ENCODE peak calls at places on chromosomes 11 and 22, in ten cellular contexts. One of them, this sample, is unnamed.

GRCh38 chr11:59097113-59097708 is 9.8 kb upstream of the FAM111B start:
- DNase-seq in sigmoid colon: peak; percentile 72
- DNase-seq in esophagus muscularis mucosa: no peak
- DNase-seq in stomach: peak; percentile 71
- DNase-seq in H1: no peak
- DNase-seq in Panc1: no peak
- DNase-seq in spleen: peak; percentile 79
- DNase-seq in transverse colon: peak; percentile 75
- DNase-seq in endothelial cell of umbilical vein: peak; percentile 64
- DNase-seq in HL-60: no peak
- DNase-seq in this sample: no peak

GRCh38 chr22:23438216-23438615 is 141.9 kb downstream of the IGLL1 start:
- DNase-seq in transverse colon: no peak
- DNase-seq in HL-60: no peak
- DNase-seq in stomach: peak; percentile 17
- DNase-seq in sigmoid colon: no peak
- DNase-seq in H1: no peak
- DNase-seq in esophagus muscularis mucosa: no peak
- DNase-seq in spleen: no peak
- DNase-seq in endothelial cell of umbilical vein: no peak
- DNase-seq in Panc1: no peak
- DNase-seq in this sample: no peak

GRCh38 chr11:74849525-74850391 is 99.1 kb downstream of the XRRA1 start:
- DNase-seq in esophagus muscularis mucosa: peak; percentile 70
- DNase-seq in H1: peak; percentile 65
- DNase-seq in endothelial cell of umbilical vein: no peak
- DNase-seq in spleen: no peak
- DNase-seq in transverse colon: no peak
- DNase-seq in HL-60: no peak
- DNase-seq in Panc1: no peak
- DNase-seq in sigmoid colon: no peak
- DNase-seq in stomach: no peak
- DNase-seq in this sample: no peak

GRCh38 chr11:61516675-61517516 is 8.3 kb downstream of the LRRC10B start:
- DNase-seq in endothelial cell of umbilical vein: peak; percentile 42
- DNase-seq in spleen: peak; percentile 83
- DNase-seq in esophagus muscularis mucosa: no peak
- DNase-seq in transverse colon: no peak
- DNase-seq in HL-60: no peak
- DNase-seq in stomach: peak; percentile 35
- DNase-seq in H1: no peak
- DNase-seq in sigmoid colon: no peak
- DNase-seq in Panc1: peak; percentile 24
- DNase-seq in this sample: peak; percentile 92

GRCh38 chr11:115926090-115926489 is 421.9 kb upstream of the CADM1 start:
- DNase-seq in H1: no peak
- DNase-seq in Panc1: no peak
- DNase-seq in stomach: no peak
- DNase-seq in transverse colon: no peak
- DNase-seq in esophagus muscularis mucosa: no peak
- DNase-seq in endothelial cell of umbilical vein: no peak
- DNase-seq in sigmoid colon: no peak
- DNase-seq in spleen: no peak
- DNase-seq in HL-60: no peak
- DNase-seq in this sample: no peak

GRCh38 chr11:69947059-69947771 is 128.0 kb upstream of the FGF3 start:
- DNase-seq in spleen: peak; percentile 17
- DNase-seq in esophagus muscularis mucosa: no peak
- DNase-seq in Panc1: no peak
- DNase-seq in HL-60: no peak
- DNase-seq in H1: no peak
- DNase-seq in sigmoid colon: no peak
- DNase-seq in stomach: no peak
- DNase-seq in transverse colon: no peak
- DNase-seq in endothelial cell of umbilical vein: no peak
- DNase-seq in this sample: no peak

GRCh38 chr22:23098718-23099524 is 28.6 kb downstream of the GNAZ start:
- DNase-seq in esophagus muscularis mucosa: no peak
- DNase-seq in sigmoid colon: peak; percentile 87
- DNase-seq in stomach: peak; percentile 85
- DNase-seq in HL-60: no peak
- DNase-seq in H1: no peak
- DNase-seq in transverse colon: peak; percentile 56
- DNase-seq in spleen: no peak
- DNase-seq in Panc1: no peak
- DNase-seq in endothelial cell of umbilical vein: peak; percentile 25
- DNase-seq in this sample: no peak

GRCh38 chr11:115164774-115165173 is 339.4 kb downstream of the CADM1 start:
- DNase-seq in Panc1: no peak
- DNase-seq in endothelial cell of umbilical vein: no peak
- DNase-seq in spleen: no peak
- DNase-seq in esophagus muscularis mucosa: no peak
- DNase-seq in stomach: no peak
- DNase-seq in HL-60: no peak
- DNase-seq in H1: peak; percentile 64
- DNase-seq in transverse colon: no peak
- DNase-seq in sigmoid colon: no peak
- DNase-seq in this sample: no peak

GRCh38 chr11:131297441-131297840 is 73.0 kb upstream of the NTM start:
- DNase-seq in Panc1: no peak
- DNase-seq in endothelial cell of umbilical vein: no peak
- DNase-seq in stomach: no peak
- DNase-seq in transverse colon: no peak
- DNase-seq in spleen: no peak
- DNase-seq in sigmoid colon: no peak
- DNase-seq in HL-60: no peak
- DNase-seq in H1: no peak
- DNase-seq in esophagus muscularis mucosa: no peak
- DNase-seq in this sample: no peak

GRCh38 chr11:65857500-65858353 is at the start of gene CFL1:
- DNase-seq in stomach: peak; percentile 99
- DNase-seq in transverse colon: peak; percentile 99
- DNase-seq in spleen: no peak
- DNase-seq in Panc1: no peak
- DNase-seq in HL-60: peak; percentile 95
- DNase-seq in H1: peak; percentile 93
- DNase-seq in endothelial cell of umbilical vein: peak; percentile 98
- DNase-seq in esophagus muscularis mucosa: peak; percentile 99
- DNase-seq in sigmoid colon: peak; percentile 100
- DNase-seq in this sample: peak; percentile 78

GRCh38 chr11:65856689-65857499 is 1.1 kb downstream of the CFL1 start:
- DNase-seq in stomach: peak; percentile 84
- DNase-seq in H1: no peak
- DNase-seq in transverse colon: peak; percentile 90
- DNase-seq in HL-60: no peak
- DNase-seq in Panc1: no peak
- DNase-seq in esophagus muscularis mucosa: peak; percentile 96
- DNase-seq in endothelial cell of umbilical vein: peak; percentile 63
- DNase-seq in sigmoid colon: peak; percentile 92
- DNase-seq in spleen: peak; percentile 97
- DNase-seq in this sample: peak; percentile 69

GRCh38 chr11:65859134-65859811 is 960 bp upstream of the MUS81 start:
- DNase-seq in endothelial cell of umbilical vein: peak; percentile 98
- DNase-seq in esophagus muscularis mucosa: peak; percentile 100
- DNase-seq in HL-60: peak; percentile 98
- DNase-seq in transverse colon: peak; percentile 99
- DNase-seq in spleen: peak; percentile 100
- DNase-seq in Panc1: peak; percentile 88
- DNase-seq in H1: peak; percentile 99
- DNase-seq in sigmoid colon: peak; percentile 100
- DNase-seq in stomach: peak; percentile 99
- DNase-seq in this sample: peak; percentile 95

GRCh38 chr11:65859812-65860277 is 388 bp upstream of the MUS81 start:
- DNase-seq in transverse colon: peak; percentile 46
- DNase-seq in H1: no peak
- DNase-seq in sigmoid colon: no peak
- DNase-seq in HL-60: no peak
- DNase-seq in stomach: no peak
- DNase-seq in Panc1: no peak
- DNase-seq in endothelial cell of umbilical vein: no peak
- DNase-seq in spleen: peak; percentile 90
- DNase-seq in esophagus muscularis mucosa: no peak
- DNase-seq in this sample: no peak

DNA sequence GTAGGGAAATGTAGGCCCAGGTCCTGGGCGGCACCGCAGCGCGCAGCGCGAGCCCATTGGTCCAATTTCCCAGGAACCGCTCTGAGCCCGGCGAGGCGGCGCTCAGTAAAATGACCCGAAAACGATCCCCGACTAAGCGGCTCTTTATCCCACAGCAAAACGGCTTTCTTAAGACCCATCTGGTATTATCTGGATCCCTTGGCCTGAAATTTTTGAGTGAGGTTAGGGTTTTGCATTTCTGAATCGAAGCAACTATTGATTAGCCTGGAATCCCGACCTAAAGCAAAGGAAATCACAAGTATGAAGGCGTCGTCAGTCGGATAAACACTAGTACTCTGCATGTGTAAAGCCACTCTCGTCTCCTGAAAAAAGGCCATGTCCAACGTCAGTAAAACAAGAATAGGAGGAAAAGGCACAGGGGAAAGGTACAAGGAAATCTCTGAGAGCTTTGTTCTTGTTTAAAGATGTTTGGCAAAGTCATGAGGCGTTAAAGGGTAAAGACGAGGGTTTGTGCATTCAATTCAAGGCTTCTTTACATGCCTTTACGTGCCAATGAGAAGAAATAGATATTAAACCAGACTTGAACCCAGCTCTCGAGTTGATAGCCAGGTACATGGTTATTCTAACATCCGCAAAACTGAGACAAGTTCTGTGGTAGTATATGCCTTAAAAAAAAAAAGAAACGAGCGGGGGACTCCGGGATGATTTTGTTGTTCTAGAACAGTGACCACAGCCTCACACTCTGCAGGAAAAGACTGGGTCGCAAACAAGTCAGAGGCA is 564 bp upstream of the CFL1 start:
- DNase-seq in spleen: peak; percentile 99
- DNase-seq in sigmoid colon: no peak
- DNase-seq in endothelial cell of umbilical vein: no peak
- DNase-seq in H1: no peak
- DNase-seq in Panc1: peak; percentile 89
- DNase-seq in esophagus muscularis mucosa: no peak
- DNase-seq in transverse colon: no peak
- DNase-seq in HL-60: no peak
- DNase-seq in stomach: no peak
- DNase-seq in this sample: no peak
- TF ChIP-seq POLR2AphosphoS5 in spleen: no peak
- TF ChIP-seq POLR2AphosphoS5 in sigmoid colon: peak; percentile 82
- TF ChIP-seq POLR2AphosphoS5 in endothelial cell of umbilical vein: no peak
- TF ChIP-seq POLR2AphosphoS5 in H1: peak; percentile 4
- TF ChIP-seq POLR2AphosphoS5 in Panc1: no peak
- TF ChIP-seq POLR2AphosphoS5 in esophagus muscularis mucosa: no peak
- TF ChIP-seq POLR2AphosphoS5 in transverse colon: peak; percentile 8
- TF ChIP-seq POLR2AphosphoS5 in HL-60: no peak
- TF ChIP-seq POLR2AphosphoS5 in stomach: no peak
- TF ChIP-seq POLR2AphosphoS5 in this sample: no peak

GRCh38 chr22:49936018-49936972 is 17.9 kb downstream of the CRELD2 start:
- DNase-seq in stomach: peak; percentile 95
- DNase-seq in spleen: peak; percentile 99
- DNase-seq in H1: peak; percentile 44
- DNase-seq in sigmoid colon: peak; percentile 97
- DNase-seq in Panc1: no peak
- DNase-seq in endothelial cell of umbilical vein: peak; percentile 97
- DNase-seq in HL-60: peak; percentile 67
- DNase-seq in esophagus muscularis mucosa: peak; percentile 98
- DNase-seq in transverse colon: peak; percentile 92
- DNase-seq in this sample: peak; percentile 82
- TF ChIP-seq POLR2AphosphoS5 in stomach: peak; percentile 91
- TF ChIP-seq POLR2AphosphoS5 in spleen: peak; percentile 93
- TF ChIP-seq POLR2AphosphoS5 in H1: no peak
- TF ChIP-seq POLR2AphosphoS5 in sigmoid colon: peak; percentile 88
- TF ChIP-seq POLR2AphosphoS5 in Panc1: no peak
- TF ChIP-seq POLR2AphosphoS5 in endothelial cell of umbilical vein: peak; percentile 56
- TF ChIP-seq POLR2AphosphoS5 in HL-60: no peak
- TF ChIP-seq POLR2AphosphoS5 in esophagus muscularis mucosa: peak; percentile 80
- TF ChIP-seq POLR2AphosphoS5 in transverse colon: peak; percentile 79
- TF ChIP-seq POLR2AphosphoS5 in this sample: no peak

GRCh38 chr11:117071344-117071787 is 26.9 kb downstream of the SIK3 start:
- DNase-seq in HL-60: no peak
- DNase-seq in sigmoid colon: peak; percentile 86
- DNase-seq in endothelial cell of umbilical vein: peak; percentile 38
- DNase-seq in transverse colon: peak; percentile 54
- DNase-seq in stomach: peak; percentile 38
- DNase-seq in esophagus muscularis mucosa: no peak
- DNase-seq in H1: no peak
- DNase-seq in Panc1: no peak
- DNase-seq in spleen: no peak
- DNase-seq in this sample: no peak
- TF ChIP-seq POLR2AphosphoS5 in HL-60: no peak
- TF ChIP-seq POLR2AphosphoS5 in sigmoid colon: no peak
- TF ChIP-seq POLR2AphosphoS5 in endothelial cell of umbilical vein: no peak
- TF ChIP-seq POLR2AphosphoS5 in transverse colon: no peak
- TF ChIP-seq POLR2AphosphoS5 in stomach: no peak
- TF ChIP-seq POLR2AphosphoS5 in esophagus muscularis mucosa: no peak
- TF ChIP-seq POLR2AphosphoS5 in H1: no peak
- TF ChIP-seq POLR2AphosphoS5 in Panc1: no peak
- TF ChIP-seq POLR2AphosphoS5 in spleen: no peak
- TF ChIP-seq POLR2AphosphoS5 in this sample: no peak

GRCh38 chr22:46139895-46140350 is 10.4 kb upstream of the PPARA start:
- DNase-seq in sigmoid colon: peak; percentile 67
- DNase-seq in H1: no peak
- DNase-seq in HL-60: no peak
- DNase-seq in esophagus muscularis mucosa: no peak
- DNase-seq in stomach: no peak
- DNase-seq in spleen: peak; percentile 67
- DNase-seq in Panc1: no peak
- DNase-seq in endothelial cell of umbilical vein: no peak
- DNase-seq in transverse colon: no peak
- DNase-seq in this sample: no peak
- TF ChIP-seq POLR2AphosphoS5 in sigmoid colon: no peak
- TF ChIP-seq POLR2AphosphoS5 in H1: no peak
- TF ChIP-seq POLR2AphosphoS5 in HL-60: no peak
- TF ChIP-seq POLR2AphosphoS5 in esophagus muscularis mucosa: no peak
- TF ChIP-seq POLR2AphosphoS5 in stomach: no peak
- TF ChIP-seq POLR2AphosphoS5 in spleen: no peak
- TF ChIP-seq POLR2AphosphoS5 in Panc1: no peak
- TF ChIP-seq POLR2AphosphoS5 in endothelial cell of umbilical vein: no peak
- TF ChIP-seq POLR2AphosphoS5 in transverse colon: no peak
- TF ChIP-seq POLR2AphosphoS5 in this sample: no peak

GRCh38 chr11:2811206-2812091 is 74.1 kb downstream of the CDKN1C start:
- DNase-seq in sigmoid colon: no peak
- DNase-seq in stomach: no peak
- DNase-seq in HL-60: no peak
- DNase-seq in esophagus muscularis mucosa: no peak
- DNase-seq in endothelial cell of umbilical vein: no peak
- DNase-seq in spleen: peak; percentile 66
- DNase-seq in H1: no peak
- DNase-seq in Panc1: no peak
- DNase-seq in transverse colon: no peak
- DNase-seq in this sample: no peak
- TF ChIP-seq POLR2AphosphoS5 in sigmoid colon: no peak
- TF ChIP-seq POLR2AphosphoS5 in stomach: no peak
- TF ChIP-seq POLR2AphosphoS5 in HL-60: no peak
- TF ChIP-seq POLR2AphosphoS5 in esophagus muscularis mucosa: no peak
- TF ChIP-seq POLR2AphosphoS5 in endothelial cell of umbilical vein: no peak
- TF ChIP-seq POLR2AphosphoS5 in spleen: no peak
- TF ChIP-seq POLR2AphosphoS5 in H1: no peak
- TF ChIP-seq POLR2AphosphoS5 in Panc1: no peak
- TF ChIP-seq POLR2AphosphoS5 in transverse colon: no peak
- TF ChIP-seq POLR2AphosphoS5 in this sample: no peak

DNA sequence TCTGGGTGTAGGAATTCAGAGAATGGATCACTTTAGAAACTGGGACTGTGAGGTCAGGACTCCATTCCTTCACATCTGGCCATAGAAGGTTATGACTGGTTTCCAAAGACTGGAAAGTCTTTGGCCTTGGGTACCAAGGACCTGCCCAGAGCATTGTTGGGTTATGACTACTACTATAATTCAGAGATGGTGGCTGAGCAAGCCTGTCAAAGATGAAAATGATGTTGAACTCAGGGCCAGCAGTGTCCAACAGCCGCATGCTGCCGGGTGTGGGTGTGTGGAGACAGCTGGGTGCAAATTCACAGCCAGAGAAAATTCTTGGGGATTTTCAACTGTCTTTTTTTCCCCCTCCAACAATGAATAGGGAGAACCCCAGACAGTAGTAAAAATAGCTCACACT is 166.9 kb upstream of the NCAM1 start:
- DNase-seq in endothelial cell of umbilical vein: no peak
- DNase-seq in stomach: no peak
- DNase-seq in esophagus muscularis mucosa: no peak
- DNase-seq in H1: no peak
- DNase-seq in HL-60: no peak
- DNase-seq in Panc1: no peak
- DNase-seq in transverse colon: no peak
- DNase-seq in spleen: no peak
- DNase-seq in sigmoid colon: no peak
- DNase-seq in this sample: no peak
- TF ChIP-seq POLR2AphosphoS5 in endothelial cell of umbilical vein: no peak
- TF ChIP-seq POLR2AphosphoS5 in stomach: peak; percentile 43
- TF ChIP-seq POLR2AphosphoS5 in esophagus muscularis mucosa: no peak
- TF ChIP-seq POLR2AphosphoS5 in H1: no peak
- TF ChIP-seq POLR2AphosphoS5 in HL-60: no peak
- TF ChIP-seq POLR2AphosphoS5 in Panc1: no peak
- TF ChIP-seq POLR2AphosphoS5 in transverse colon: no peak
- TF ChIP-seq POLR2AphosphoS5 in spleen: no peak
- TF ChIP-seq POLR2AphosphoS5 in sigmoid colon: no peak
- TF ChIP-seq POLR2AphosphoS5 in this sample: no peak